ENCODE peak calls at places on chromosomes 6 and 20, in ten cellular contexts. One of them, this sample, is unnamed.
A peak's percentile ranks its signal among the peaks of the same experiment; 100 is the strongest.

GRCh38 chr6:3904518-3904917 is 55.3 kb downstream of the FAM50B start:
- DNase-seq in nephron progenitor cell: no peak
- DNase-seq in fibroblast of pulmonary artery: no peak
- DNase-seq in fibroblast of mammary gland: no peak
- DNase-seq in GM20000: no peak
- DNase-seq in mesothelial cell of epicardium: no peak
- DNase-seq in esophagus muscularis mucosa: no peak
- DNase-seq in GM23338: no peak
- DNase-seq in MM.1S: no peak
- DNase-seq in lower lobe of right lung: no peak
- DNase-seq in this sample: no peak

GRCh38 chr6:137518584-137518983 is 24.4 kb upstream of the OLIG3 start:
- DNase-seq in lower lobe of right lung: no peak
- DNase-seq in MM.1S: no peak
- DNase-seq in mesothelial cell of epicardium: no peak
- DNase-seq in GM23338: peak; percentile 50
- DNase-seq in esophagus muscularis mucosa: no peak
- DNase-seq in nephron progenitor cell: no peak
- DNase-seq in fibroblast of mammary gland: no peak
- DNase-seq in GM20000: no peak
- DNase-seq in fibroblast of pulmonary artery: no peak
- DNase-seq in this sample: no peak

GRCh38 chr20:55415567-55416142 is 589.7 kb downstream of the CBLN4 start:
- DNase-seq in lower lobe of right lung: no peak
- DNase-seq in MM.1S: peak; percentile 36
- DNase-seq in nephron progenitor cell: no peak
- DNase-seq in GM23338: peak; percentile 2
- DNase-seq in GM20000: no peak
- DNase-seq in fibroblast of pulmonary artery: no peak
- DNase-seq in mesothelial cell of epicardium: no peak
- DNase-seq in esophagus muscularis mucosa: no peak
- DNase-seq in fibroblast of mammary gland: peak; percentile 12
- DNase-seq in this sample: no peak

GRCh38 chr6:102402635-102403329 is 1009.3 kb downstream of the GRIK2 start:
- DNase-seq in MM.1S: peak; percentile 49
- DNase-seq in esophagus muscularis mucosa: no peak
- DNase-seq in mesothelial cell of epicardium: no peak
- DNase-seq in GM20000: no peak
- DNase-seq in fibroblast of mammary gland: no peak
- DNase-seq in fibroblast of pulmonary artery: no peak
- DNase-seq in GM23338: no peak
- DNase-seq in nephron progenitor cell: no peak
- DNase-seq in lower lobe of right lung: no peak
- DNase-seq in this sample: no peak

GRCh38 chr6:15430181-15430580 is 184.3 kb downstream of the JARID2 start:
- DNase-seq in MM.1S: no peak
- DNase-seq in GM23338: no peak
- DNase-seq in fibroblast of pulmonary artery: peak; percentile 59
- DNase-seq in esophagus muscularis mucosa: no peak
- DNase-seq in lower lobe of right lung: no peak
- DNase-seq in nephron progenitor cell: no peak
- DNase-seq in mesothelial cell of epicardium: no peak
- DNase-seq in fibroblast of mammary gland: no peak
- DNase-seq in GM20000: no peak
- DNase-seq in this sample: no peak

GRCh38 chr6:29736563-29736962 is 13.3 kb downstream of the HLA-F start:
- DNase-seq in MM.1S: no peak
- DNase-seq in nephron progenitor cell: no peak
- DNase-seq in fibroblast of pulmonary artery: no peak
- DNase-seq in GM23338: no peak
- DNase-seq in esophagus muscularis mucosa: no peak
- DNase-seq in fibroblast of mammary gland: no peak
- DNase-seq in mesothelial cell of epicardium: no peak
- DNase-seq in GM20000: no peak
- DNase-seq in lower lobe of right lung: no peak
- DNase-seq in this sample: no peak

GRCh38 chr6:93407186-93407585 is 12.2 kb downstream of the EPHA7 start:
- DNase-seq in fibroblast of mammary gland: no peak
- DNase-seq in esophagus muscularis mucosa: no peak
- DNase-seq in GM23338: no peak
- DNase-seq in fibroblast of pulmonary artery: peak; percentile 80
- DNase-seq in lower lobe of right lung: no peak
- DNase-seq in mesothelial cell of epicardium: no peak
- DNase-seq in GM20000: no peak
- DNase-seq in nephron progenitor cell: no peak
- DNase-seq in MM.1S: no peak
- DNase-seq in this sample: no peak

GRCh38 chr6:571892-572291 is 85.0 kb downstream of the HUS1B start:
- DNase-seq in MM.1S: no peak
- DNase-seq in GM23338: no peak
- DNase-seq in GM20000: no peak
- DNase-seq in esophagus muscularis mucosa: no peak
- DNase-seq in fibroblast of mammary gland: no peak
- DNase-seq in mesothelial cell of epicardium: no peak
- DNase-seq in lower lobe of right lung: no peak
- DNase-seq in fibroblast of pulmonary artery: no peak
- DNase-seq in nephron progenitor cell: no peak
- DNase-seq in this sample: no peak

GRCh38 chr6:21748343-21749063 is 155.0 kb downstream of the SOX4 start:
- DNase-seq in esophagus muscularis mucosa: no peak
- DNase-seq in lower lobe of right lung: no peak
- DNase-seq in MM.1S: no peak
- DNase-seq in mesothelial cell of epicardium: no peak
- DNase-seq in fibroblast of pulmonary artery: peak; percentile 58
- DNase-seq in GM20000: no peak
- DNase-seq in nephron progenitor cell: peak; percentile 50
- DNase-seq in GM23338: peak; percentile 60
- DNase-seq in fibroblast of mammary gland: peak; percentile 71
- DNase-seq in this sample: no peak

GRCh38 chr6:56510984-56511531 is 131.6 kb downstream of the DST start:
- DNase-seq in nephron progenitor cell: no peak
- DNase-seq in GM20000: no peak
- DNase-seq in mesothelial cell of epicardium: no peak
- DNase-seq in fibroblast of mammary gland: no peak
- DNase-seq in esophagus muscularis mucosa: no peak
- DNase-seq in GM23338: no peak
- DNase-seq in MM.1S: no peak
- DNase-seq in lower lobe of right lung: no peak
- DNase-seq in fibroblast of pulmonary artery: peak; percentile 59
- DNase-seq in this sample: no peak

GRCh38 chr6:132530293-132530974 is 7.6 kb upstream of the TAAR9 start:
- DNase-seq in lower lobe of right lung: no peak
- DNase-seq in fibroblast of mammary gland: peak; percentile 70
- DNase-seq in MM.1S: peak; percentile 71
- DNase-seq in GM23338: peak; percentile 82
- DNase-seq in GM20000: peak; percentile 36
- DNase-seq in mesothelial cell of epicardium: peak; percentile 76
- DNase-seq in esophagus muscularis mucosa: no peak
- DNase-seq in nephron progenitor cell: peak; percentile 75
- DNase-seq in fibroblast of pulmonary artery: peak; percentile 78
- DNase-seq in this sample: peak; percentile 34

GRCh38 chr6:124512431-124512830 is 449.8 kb upstream of the RNF217 start:
- DNase-seq in nephron progenitor cell: no peak
- DNase-seq in mesothelial cell of epicardium: no peak
- DNase-seq in GM20000: no peak
- DNase-seq in esophagus muscularis mucosa: no peak
- DNase-seq in MM.1S: no peak
- DNase-seq in GM23338: no peak
- DNase-seq in fibroblast of pulmonary artery: no peak
- DNase-seq in lower lobe of right lung: no peak
- DNase-seq in fibroblast of mammary gland: no peak
- DNase-seq in this sample: no peak

GRCh38 chr6:17780071-17780470 is 73.3 kb upstream of the NUP153 start:
- DNase-seq in mesothelial cell of epicardium: no peak
- DNase-seq in GM20000: no peak
- DNase-seq in esophagus muscularis mucosa: no peak
- DNase-seq in lower lobe of right lung: no peak
- DNase-seq in fibroblast of mammary gland: no peak
- DNase-seq in fibroblast of pulmonary artery: no peak
- DNase-seq in nephron progenitor cell: no peak
- DNase-seq in MM.1S: no peak
- DNase-seq in GM23338: no peak
- DNase-seq in this sample: no peak

GRCh38 chr20:62936996-62937352 is 973 bp upstream of the GID8 start:
- DNase-seq in GM23338: no peak
- DNase-seq in fibroblast of pulmonary artery: peak; percentile 46
- DNase-seq in nephron progenitor cell: no peak
- DNase-seq in GM20000: no peak
- DNase-seq in fibroblast of mammary gland: peak; percentile 62
- DNase-seq in mesothelial cell of epicardium: no peak
- DNase-seq in esophagus muscularis mucosa: no peak
- DNase-seq in lower lobe of right lung: no peak
- DNase-seq in MM.1S: peak; percentile 41
- DNase-seq in this sample: no peak

GRCh38 chr6:56188429-56188828 is 59.0 kb downstream of the COL21A1 start:
- DNase-seq in MM.1S: no peak
- DNase-seq in mesothelial cell of epicardium: no peak
- DNase-seq in GM20000: no peak
- DNase-seq in lower lobe of right lung: no peak
- DNase-seq in fibroblast of mammary gland: no peak
- DNase-seq in GM23338: peak; percentile 3
- DNase-seq in esophagus muscularis mucosa: no peak
- DNase-seq in nephron progenitor cell: no peak
- DNase-seq in fibroblast of pulmonary artery: no peak
- DNase-seq in this sample: no peak

GRCh38 chr6:75755704-75756103 is 6.7 kb downstream of the MYO6 start:
- DNase-seq in GM20000: no peak
- DNase-seq in mesothelial cell of epicardium: no peak
- DNase-seq in nephron progenitor cell: no peak
- DNase-seq in esophagus muscularis mucosa: no peak
- DNase-seq in MM.1S: no peak
- DNase-seq in fibroblast of pulmonary artery: peak; percentile 11
- DNase-seq in lower lobe of right lung: no peak
- DNase-seq in GM23338: no peak
- DNase-seq in fibroblast of mammary gland: peak; percentile 34
- DNase-seq in this sample: no peak

DNA sequence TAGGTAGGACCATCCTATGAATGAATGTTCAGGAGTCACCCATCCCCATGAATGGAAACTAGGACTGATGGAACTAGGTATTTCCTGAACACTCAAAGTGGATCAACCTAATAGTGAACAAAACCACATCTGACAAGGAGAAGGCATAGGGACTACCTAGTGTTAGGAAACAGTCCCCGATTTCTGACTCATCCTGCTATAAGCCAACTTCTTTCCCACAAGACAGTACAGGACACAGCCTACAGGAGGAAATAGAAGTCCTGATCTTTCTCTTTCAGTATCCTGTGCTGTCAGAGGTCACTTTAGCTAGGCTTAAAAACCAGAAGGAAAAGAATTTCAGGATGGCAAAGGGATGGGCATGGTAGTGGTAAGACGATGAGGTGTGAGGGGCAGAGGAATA is 19.5 kb upstream of the GMDS start:
- DNase-seq in nephron progenitor cell: no peak
- DNase-seq in GM23338: no peak
- DNase-seq in fibroblast of mammary gland: peak; percentile 75
- DNase-seq in MM.1S: no peak
- DNase-seq in esophagus muscularis mucosa: no peak
- DNase-seq in fibroblast of pulmonary artery: peak; percentile 62
- DNase-seq in GM20000: no peak
- DNase-seq in lower lobe of right lung: no peak
- DNase-seq in mesothelial cell of epicardium: no peak
- DNase-seq in this sample: no peak
- TF ChIP-seq CTCF in nephron progenitor cell: no peak
- TF ChIP-seq CTCF in GM23338: no peak
- TF ChIP-seq CTCF in fibroblast of mammary gland: peak; percentile 11
- TF ChIP-seq CTCF in MM.1S: no peak
- TF ChIP-seq CTCF in esophagus muscularis mucosa: no peak
- TF ChIP-seq CTCF in fibroblast of pulmonary artery: peak; percentile 6
- TF ChIP-seq CTCF in GM20000: no peak
- TF ChIP-seq CTCF in lower lobe of right lung: no peak
- TF ChIP-seq CTCF in mesothelial cell of epicardium: no peak
- TF ChIP-seq CTCF in this sample: no peak

DNA sequence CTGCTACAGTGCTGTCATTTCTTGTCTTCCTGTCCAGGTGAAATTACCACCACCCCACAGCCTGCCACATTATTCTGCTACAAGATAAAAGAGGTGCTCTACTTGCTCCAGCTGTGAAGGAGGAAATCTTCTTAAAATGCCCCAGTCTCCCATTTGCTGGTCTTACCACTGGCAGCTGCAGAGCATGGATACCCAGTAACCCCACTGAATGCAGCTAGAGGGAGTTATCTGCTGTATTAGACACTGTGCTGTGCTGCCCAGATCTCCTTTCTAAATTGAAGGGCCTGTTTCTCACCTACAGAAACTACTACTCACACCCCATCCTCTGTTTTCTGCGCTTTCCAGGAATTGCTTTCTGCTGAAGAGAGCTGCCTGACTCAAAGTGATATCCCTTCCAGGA is 517.8 kb downstream of the PKHD1 start:
- DNase-seq in lower lobe of right lung: no peak
- DNase-seq in MM.1S: no peak
- DNase-seq in fibroblast of mammary gland: no peak
- DNase-seq in GM23338: peak; percentile 45
- DNase-seq in esophagus muscularis mucosa: no peak
- DNase-seq in fibroblast of pulmonary artery: no peak
- DNase-seq in mesothelial cell of epicardium: no peak
- DNase-seq in GM20000: no peak
- DNase-seq in nephron progenitor cell: no peak
- DNase-seq in this sample: no peak
- TF ChIP-seq CTCF in lower lobe of right lung: no peak
- TF ChIP-seq CTCF in MM.1S: no peak
- TF ChIP-seq CTCF in fibroblast of mammary gland: no peak
- TF ChIP-seq CTCF in GM23338: peak; percentile 56
- TF ChIP-seq CTCF in esophagus muscularis mucosa: no peak
- TF ChIP-seq CTCF in fibroblast of pulmonary artery: no peak
- TF ChIP-seq CTCF in mesothelial cell of epicardium: no peak
- TF ChIP-seq CTCF in GM20000: no peak
- TF ChIP-seq CTCF in nephron progenitor cell: no peak
- TF ChIP-seq CTCF in this sample: no peak

DNA sequence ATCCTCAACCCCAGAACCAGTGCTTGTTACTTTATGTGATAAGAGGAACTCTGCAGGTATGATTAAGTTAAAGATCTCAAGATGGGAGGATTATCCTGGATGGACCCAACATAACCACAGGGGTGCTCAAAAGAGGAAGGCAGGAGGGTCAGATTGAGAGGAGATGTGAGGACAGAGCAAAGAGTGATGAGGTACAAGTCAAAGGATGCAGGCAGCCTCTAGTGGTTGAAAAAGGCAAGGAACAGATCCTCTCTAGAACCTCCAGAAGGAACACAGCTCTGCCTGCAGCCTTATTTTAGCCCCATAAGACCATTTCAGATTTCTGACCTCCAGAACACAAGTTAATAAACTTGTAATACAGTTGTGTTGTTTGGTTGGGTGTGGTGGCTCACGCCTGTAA is 41.2 kb downstream of the PDSS2 start:
- DNase-seq in fibroblast of mammary gland: peak; percentile 39
- DNase-seq in nephron progenitor cell: no peak
- DNase-seq in fibroblast of pulmonary artery: peak; percentile 33
- DNase-seq in GM23338: peak; percentile 77
- DNase-seq in MM.1S: peak; percentile 26
- DNase-seq in esophagus muscularis mucosa: no peak
- DNase-seq in mesothelial cell of epicardium: no peak
- DNase-seq in lower lobe of right lung: no peak
- DNase-seq in GM20000: peak; percentile 14
- DNase-seq in this sample: peak; percentile 20
- TF ChIP-seq CTCF in fibroblast of mammary gland: peak; percentile 65
- TF ChIP-seq CTCF in nephron progenitor cell: no peak
- TF ChIP-seq CTCF in fibroblast of pulmonary artery: peak; percentile 66
- TF ChIP-seq CTCF in GM23338: peak; percentile 78
- TF ChIP-seq CTCF in MM.1S: peak; percentile 46
- TF ChIP-seq CTCF in esophagus muscularis mucosa: no peak
- TF ChIP-seq CTCF in mesothelial cell of epicardium: no peak
- TF ChIP-seq CTCF in lower lobe of right lung: no peak
- TF ChIP-seq CTCF in GM20000: peak; percentile 15
- TF ChIP-seq CTCF in this sample: peak; percentile 16

GRCh38 chr6:27332692-27333641 is 20.9 kb upstream of the POM121L2 start:
- DNase-seq in esophagus muscularis mucosa: no peak
- DNase-seq in MM.1S: no peak
- DNase-seq in GM23338: peak; percentile 77
- DNase-seq in mesothelial cell of epicardium: peak; percentile 50
- DNase-seq in fibroblast of pulmonary artery: peak; percentile 57
- DNase-seq in GM20000: peak; percentile 57
- DNase-seq in nephron progenitor cell: peak; percentile 46
- DNase-seq in fibroblast of mammary gland: peak; percentile 80
- DNase-seq in lower lobe of right lung: no peak
- DNase-seq in this sample: peak; percentile 64
- TF ChIP-seq CTCF in esophagus muscularis mucosa: no peak
- TF ChIP-seq CTCF in MM.1S: no peak
- TF ChIP-seq CTCF in GM23338: no peak
- TF ChIP-seq CTCF in mesothelial cell of epicardium: no peak
- TF ChIP-seq CTCF in fibroblast of pulmonary artery: no peak
- TF ChIP-seq CTCF in GM20000: no peak
- TF ChIP-seq CTCF in nephron progenitor cell: no peak
- TF ChIP-seq CTCF in fibroblast of mammary gland: no peak
- TF ChIP-seq CTCF in lower lobe of right lung: no peak
- TF ChIP-seq CTCF in this sample: no peak